ENCODE peak calls at places on chromosome 22, in eight cellular contexts. H is NCI-H1436; I is GM10248; S is activated CD4-positive, alpha-beta T cell treated with anti-CD3 and anti-CD28 coated beads for 4 hours; E is pons; N is stimulated activated CD4-positive, alpha-beta T cell treated with anti-CD3 and anti-CD28 coated beads, Interleukin-15, amount 100 ng/mL, for 48 hours; O is SK-N-SH; M is HCEC 1CT. T is an unnamed sample.
A peak's percentile ranks its signal among the peaks of the same experiment; 100 is the strongest.

GRCh38 chr22:17108256-17109112 is 12.7 kb downstream of the TMEM121B start:
- DNase-seq in H (no peak), I (no peak), S (no peak), E (no peak), N (no peak), O (no peak), M (no peak), T (no peak)

GRCh38 chr22:49046546-49047305 is 780.9 kb downstream of the BRD1 start:
- DNase-seq in H (peak; percentile 76), I (no peak), S (no peak), E (peak; percentile 25), N (no peak), O (peak; percentile 87), M (no peak), T (peak; percentile 36)

GRCh38 chr22:27474711-27475547 is 326.6 kb downstream of the MN1 start:
- DNase-seq in H (no peak), I (no peak), S (no peak), E (no peak), N (no peak), O (no peak), M (peak; percentile 83), T (no peak)

GRCh38 chr22:40817737-40818136 is 1.4 kb downstream of the SLC25A17 start:
- DNase-seq in H (no peak), I (peak; percentile 45), S (no peak), E (no peak), N (no peak), O (no peak), M (no peak), T (no peak)

GRCh38 chr22:49255154-49255553 is 572.5 kb downstream of the BRD1 start:
- DNase-seq in H (no peak), I (no peak), S (no peak), E (no peak), N (no peak), O (no peak), M (no peak), T (no peak)

GRCh38 chr22:46066691-46067090 is 83.6 kb upstream of the PPARA start:
- DNase-seq in H (peak; percentile 30), I (no peak), S (no peak), E (no peak), N (no peak), O (no peak), M (peak; percentile 55), T (no peak)

GRCh38 chr22:50435701-50436115 is 39.1 kb downstream of the SBF1 start:
- DNase-seq in H (no peak), I (no peak), S (no peak), E (no peak), N (no peak), O (no peak), M (no peak), T (no peak)

GRCh38 chr22:23829845-23830372 is 8.9 kb downstream of the DERL3 start:
- DNase-seq in H (no peak), I (no peak), S (no peak), E (no peak), N (no peak), O (peak; percentile 35), M (peak; percentile 82), T (no peak)

GRCh38 chr22:37514526-37515051 is 4.6 kb downstream of the CARD10 start:
- DNase-seq in H (no peak), I (no peak), S (no peak), E (no peak), N (no peak), O (no peak), M (no peak), T (no peak)

GRCh38 chr22:37334859-37335818 is 52.8 kb downstream of the CYTH4 start:
- DNase-seq in H (peak; percentile 40), I (no peak), S (no peak), E (no peak), N (no peak), O (peak; percentile 82), M (no peak), T (no peak)

GRCh38 chr22:19815093-19815822 is 39.4 kb downstream of the GNB1L start:
- DNase-seq in H (no peak), I (no peak), S (no peak), E (no peak), N (no peak), O (no peak), M (no peak), T (no peak)

GRCh38 chr22:48943567-48944432 is 883.9 kb downstream of the BRD1 start:
- DNase-seq in H (no peak), I (peak; percentile 7), S (no peak), E (peak; percentile 75), N (no peak), O (peak; percentile 82), M (no peak), T (peak; percentile 35)

GRCh38 chr22:48376428-48376827 is 1451.2 kb downstream of the BRD1 start:
- DNase-seq in H (no peak), I (no peak), S (no peak), E (no peak), N (no peak), O (no peak), M (no peak), T (no peak)

GRCh38 chr22:20281891-20282290 is 13.8 kb upstream of the RTN4R start:
- DNase-seq in H (no peak), I (no peak), S (no peak), E (no peak), N (no peak), O (no peak), M (no peak), T (no peak)

GRCh38 chr22:50205781-50206569 is 5.2 kb downstream of the SELENOO start:
- DNase-seq in H (no peak), I (no peak), S (no peak), E (no peak), N (no peak), O (no peak), M (no peak), T (no peak)

GRCh38 chr22:42963231-42963595 is 51.7 kb downstream of the PACSIN2 start:
- DNase-seq in H (no peak), I (no peak), S (no peak), E (no peak), N (no peak), O (no peak), M (no peak), T (no peak)

GRCh38 chr22:32462452-32462851 is 1.8 kb downstream of the BPIFC start:
- DNase-seq in H (no peak), I (no peak), S (no peak), E (no peak), N (no peak), O (no peak), M (no peak), T (no peak)

GRCh38 chr22:50677493-50678217 is 5.0 kb downstream of the SHANK3 start:
- DNase-seq in H (no peak), I (peak; percentile 10), S (no peak), E (no peak), N (no peak), O (peak; percentile 8), M (no peak), T (no peak)

GRCh38 chr22:20957691-20958440 is 9.2 kb upstream of the AIFM3 start:
- DNase-seq in H (no peak), I (peak; percentile 73), S (no peak), E (no peak), N (no peak), O (peak; percentile 25), M (no peak), T (no peak)

GRCh38 chr22:19103881-19104821 is 18.1 kb downstream of the DGCR2 start:
- DNase-seq in H (no peak), I (no peak), S (no peak), E (no peak), N (no peak), O (no peak), M (peak; percentile 10), T (no peak)

GRCh38 chr22:19631899-19632670 is 82.2 kb upstream of the SEPTIN5 start:
- DNase-seq in H (peak; percentile 43), I (no peak), S (no peak), E (no peak), N (no peak), O (peak; percentile 82), M (peak; percentile 14), T (peak; percentile 16)

GRCh38 chr22:49295465-49295743 is 532.3 kb downstream of the BRD1 start:
- DNase-seq in H (peak; percentile 84), I (no peak), S (no peak), E (no peak), N (no peak), O (no peak), M (no peak), T (no peak)

GRCh38 chr22:46632646-46633249 is 12.6 kb downstream of the GRAMD4 start:
- DNase-seq in H (no peak), I (no peak), S (no peak), E (no peak), N (no peak), O (no peak), M (no peak), T (no peak)

GRCh38 chr22:38927033-38927789 is 30.2 kb upstream of the APOBEC3A start:
- DNase-seq in H (peak; percentile 65), I (peak; percentile 75), S (peak; percentile 42), E (peak; percentile 67), N (no peak), O (peak; percentile 79), M (peak; percentile 57), T (peak; percentile 73)

GRCh38 chr22:21728270-21728669 is 7.3 kb downstream of the YPEL1 start:
- DNase-seq in H (no peak), I (no peak), S (no peak), E (no peak), N (no peak), O (no peak), M (no peak), T (no peak)

GRCh38 chr22:49906071-49906798 is 12.0 kb downstream of the ALG12 start:
- DNase-seq in H (no peak), I (no peak), S (no peak), E (no peak), N (no peak), O (no peak), M (no peak), T (no peak)

GRCh38 chr22:49807780-49808708 is 19.6 kb downstream of the BRD1 start:
- DNase-seq in H (no peak), I (no peak), S (peak; percentile 36), E (no peak), N (no peak), O (no peak), M (no peak), T (no peak)

GRCh38 chr22:23250424-23251363 is 70.4 kb downstream of the BCR start:
- DNase-seq in H (no peak), I (no peak), S (no peak), E (no peak), N (no peak), O (no peak), M (no peak), T (no peak)

GRCh38 chr22:25002241-25002985 is 49.9 kb downstream of the KIAA1671 start:
- DNase-seq in H (no peak), I (no peak), S (no peak), E (no peak), N (no peak), O (no peak), M (no peak), T (no peak)

GRCh38 chr22:39306456-39307361 is 12.7 kb downstream of the RPL3 start:
- DNase-seq in H (no peak), I (no peak), S (peak; percentile 54), E (no peak), N (no peak), O (peak; percentile 51), M (peak; percentile 20), T (no peak)

GRCh38 chr22:36463783-36464184 is 17.7 kb downstream of the TXN2 start:
- DNase-seq in H (no peak), I (no peak), S (no peak), E (no peak), N (no peak), O (no peak), M (no peak), T (no peak)

GRCh38 chr22:23534851-23535717 is 45.0 kb downstream of the IGLL1 start:
- DNase-seq in H (no peak), I (no peak), S (no peak), E (no peak), N (no peak), O (no peak), M (no peak), T (no peak)

GRCh38 chr22:46547883-46548244 is 10.4 kb upstream of the CELSR1 start:
- DNase-seq in H (no peak), I (no peak), S (no peak), E (peak; percentile 30), N (no peak), O (no peak), M (peak; percentile 93), T (no peak)

T was measured in anterior cingulate cortex.